ENCODE peak calls at places on chromosomes 16 and 17, in eight cellular contexts. Z is uterus; N is lung; M is right cardiac atrium; I is transverse colon; O is GM23248; Q is naive thymus-derived CD4-positive, alpha-beta T cell; K is heart right ventricle. H is an unnamed sample.

GRCh38 chr16:86931410-86931941 is 353.1 kb downstream of the FOXL1 start:
- DNase-seq in M (peak), I (no peak), Z (peak), O (peak), K (peak), N (no peak), Q (no peak), H (no peak)

GRCh38 chr17:4478318-4478830 is 20.3 kb upstream of the SPNS2 start:
- DNase-seq in M (no peak), N (no peak), O (no peak), K (no peak), Z (no peak), I (no peak), Q (no peak), H (no peak)

GRCh38 chr17:78583091-78583490 is 5.9 kb upstream of the DNAH17 start:
- DNase-seq in M (no peak), I (no peak), Z (no peak), N (no peak), O (peak), Q (no peak), K (no peak), H (no peak)

GRCh38 chr17:80925668-80926067 is 66.0 kb upstream of the CHMP6 start:
- DNase-seq in Z (no peak), M (no peak), K (no peak), N (no peak), Q (no peak), I (no peak), O (no peak), H (no peak)

GRCh38 chr16:68235105-68235881 is 634 bp downstream of the ESRP2 start:
- DNase-seq in Z (no peak), K (no peak), N (no peak), O (no peak), I (peak), M (peak), Q (no peak), H (no peak)

GRCh38 chr17:40498281-40499084 is 2.9 kb downstream of the TNS4 start:
- DNase-seq in K (no peak), Z (no peak), O (peak), M (no peak), Q (no peak), I (no peak), N (no peak), H (no peak)

GRCh38 chr17:3979276-3979583 is 15.0 kb upstream of the ATP2A3 start:
- DNase-seq in K (no peak), M (peak), O (no peak), N (no peak), I (no peak), Q (no peak), Z (no peak), H (no peak)

GRCh38 chr16:10878644-10879498 is 1.9 kb downstream of the CIITA start:
- DNase-seq in O (peak), I (peak), Z (peak), Q (no peak), N (peak), K (no peak), M (peak), H (no peak)

GRCh38 chr17:18017958-18018357 is 21.0 kb downstream of the ATPAF2 start:
- DNase-seq in Z (no peak), K (no peak), Q (no peak), O (no peak), M (no peak), N (no peak), I (no peak), H (no peak)

GRCh38 chr16:75256059-75256870 is 4.8 kb upstream of the BCAR1 start:
- DNase-seq in M (peak), Q (no peak), K (peak), O (peak), Z (peak), I (no peak), N (no peak), H (no peak)

GRCh38 chr17:28879886-28880571 is 17.5 kb downstream of the FLOT2 start:
- DNase-seq in Z (no peak), I (no peak), O (no peak), Q (no peak), K (no peak), M (no peak), N (no peak), H (no peak)

GRCh38 chr17:1711804-1712203 is 1.6 kb upstream of the TLCD2 start:
- DNase-seq in O (peak), Z (no peak), I (no peak), M (no peak), Q (no peak), N (no peak), K (no peak), H (no peak)

GRCh38 chr17:1712271-1712670 is 2.1 kb upstream of the TLCD2 start:
- DNase-seq in M (peak), N (no peak), I (no peak), Z (no peak), K (no peak), Q (no peak), O (no peak), H (no peak)

GRCh38 chr17:1709971-1710806 is at the start of gene TLCD2:
- DNase-seq in N (peak), Q (no peak), O (peak), M (peak), K (peak), I (peak), Z (peak), H (no peak)

GRCh38 chr17:1709403-1709891 is 730 bp downstream of the TLCD2 start:
- DNase-seq in N (no peak), O (peak), Z (peak), I (no peak), Q (no peak), M (no peak), K (no peak), H (no peak)

DNA sequence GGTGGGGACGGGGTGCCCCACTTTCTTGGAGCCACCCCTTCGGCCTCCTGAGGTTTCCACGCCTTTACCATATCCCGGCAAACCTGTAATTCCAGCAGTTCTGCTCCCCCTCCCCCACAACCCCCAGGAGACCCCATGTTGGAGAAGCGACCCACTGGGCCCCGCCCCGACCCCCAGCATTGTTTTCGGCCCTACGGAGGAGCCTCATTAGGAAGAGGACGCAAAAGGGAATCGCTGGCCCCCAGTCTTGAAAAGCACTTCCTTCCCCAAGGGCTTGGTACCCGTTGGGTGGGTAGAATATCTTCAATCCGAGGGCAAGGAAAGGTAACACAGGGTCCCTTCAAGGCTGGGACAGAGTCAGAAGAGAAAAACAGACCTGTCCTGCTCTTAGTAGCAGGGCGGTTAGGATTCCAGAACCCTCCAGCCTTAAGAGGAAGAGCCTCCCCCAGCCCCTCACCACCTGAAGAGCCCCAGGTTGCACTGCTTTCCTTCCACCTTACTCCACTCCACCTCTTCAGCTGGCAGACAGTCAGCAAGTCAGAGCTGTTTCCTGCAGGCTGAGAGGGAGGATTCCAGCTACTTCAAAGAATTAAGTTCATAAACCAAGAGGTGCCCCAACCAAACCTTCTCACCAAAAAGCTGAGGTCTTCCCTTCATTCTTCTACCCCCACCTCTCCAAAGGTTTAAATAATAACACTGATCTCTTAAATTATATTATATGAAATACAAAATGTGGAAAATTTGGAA is 803 bp upstream of the TLCD2 start:
- DNase-seq in Z (no peak), M (no peak), N (no peak), K (no peak), I (no peak), O (peak), Q (no peak), H (no peak)
- H3K27ac ChIP-seq in Z (peak), M (peak), N (peak), K (peak), I (peak), O (peak), Q (no peak), H (no peak)

DNA sequence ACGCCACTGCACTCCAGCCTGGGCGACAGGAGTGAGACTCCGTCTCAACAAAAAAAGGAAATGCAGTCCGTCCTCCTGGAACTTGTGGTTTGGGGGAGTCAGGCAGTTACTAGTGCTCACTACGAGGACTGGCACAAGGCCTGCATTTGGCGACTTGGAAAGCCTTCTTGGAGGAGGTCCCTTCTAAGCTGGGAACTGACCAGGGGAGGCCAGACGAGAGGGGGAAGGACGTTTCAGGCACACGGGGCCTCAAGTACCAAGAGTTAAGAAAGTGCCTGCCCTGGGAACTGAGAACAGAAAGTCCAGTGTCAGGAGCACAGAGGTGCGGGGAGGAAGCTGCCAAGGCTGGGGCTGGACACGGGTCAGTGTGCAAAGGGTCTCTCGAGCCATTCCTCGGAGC is 89.9 kb downstream of the ABR start:
- DNase-seq in Z (no peak), N (peak), Q (no peak), M (peak), O (no peak), K (no peak), I (no peak), H (peak)
- H3K27ac ChIP-seq in Z (no peak), N (peak), Q (no peak), M (no peak), O (no peak), K (peak), I (peak), H (peak)

DNA sequence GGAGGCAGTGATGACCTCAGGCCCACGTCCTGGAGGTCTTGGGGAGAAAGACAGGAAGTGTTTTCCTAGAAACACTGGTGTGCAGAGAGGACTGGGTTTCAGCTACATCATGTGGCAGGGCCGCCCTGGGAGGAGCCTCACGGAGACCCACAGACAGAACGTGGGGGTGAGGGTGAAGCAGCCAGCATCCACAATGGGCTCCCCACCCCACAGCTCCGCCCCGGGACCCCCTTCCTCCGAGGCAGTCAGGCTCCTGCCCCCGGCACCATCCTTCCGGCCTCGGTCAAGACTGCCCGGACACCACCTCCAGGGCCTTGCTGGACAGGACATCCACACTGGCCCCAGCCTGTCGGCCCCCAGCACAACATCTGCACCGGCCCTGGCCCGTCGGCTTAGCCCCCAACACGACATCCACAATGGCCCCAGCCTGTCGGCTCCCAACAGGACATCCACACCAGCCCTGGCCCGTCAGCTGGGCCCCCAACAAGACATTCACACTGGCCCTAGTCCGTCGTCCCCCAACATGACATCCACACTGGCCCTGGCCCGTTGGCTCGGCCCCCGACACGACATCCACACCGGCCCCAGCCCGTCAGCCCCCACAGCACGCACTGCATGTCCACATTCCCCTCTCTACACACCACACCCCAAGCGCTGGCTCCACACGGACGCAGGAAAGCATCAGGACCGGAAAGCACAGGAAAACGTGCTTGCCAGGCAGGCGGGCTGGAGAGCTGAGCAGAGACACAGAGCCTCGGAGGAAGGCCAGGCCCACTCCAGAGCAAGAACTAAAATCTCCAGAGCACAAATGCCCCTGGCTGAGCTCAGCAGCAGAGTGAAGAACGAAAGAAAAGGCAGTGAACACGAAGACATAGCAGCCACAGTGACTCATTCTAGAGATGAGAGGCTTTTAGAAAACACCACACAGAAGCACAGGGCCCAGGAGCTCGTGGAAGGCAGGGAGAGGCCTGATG is 50.8 kb downstream of the LMF1 start:
- DNase-seq in Q (no peak), O (peak), I (no peak), N (no peak), Z (no peak), M (peak), K (peak), H (no peak)
- H3K27ac ChIP-seq in Q (no peak), O (peak), I (peak), N (peak), Z (no peak), M (no peak), K (peak), H (peak)

GRCh38 chr17:82848022-82848592 is 8.3 kb upstream of the ZNF750 start:
- DNase-seq in I (peak), K (no peak), Z (peak), N (peak), Q (no peak), M (no peak), O (no peak), H (no peak)
- H3K27ac ChIP-seq in I (peak), K (peak), Z (peak), N (peak), Q (no peak), M (peak), O (no peak), H (no peak)

GRCh38 chr16:4677390-4677789 is 16.0 kb upstream of the NUDT16L1 start:
- DNase-seq in I (no peak), Q (no peak), N (no peak), M (peak), Z (no peak), K (peak), O (no peak), H (no peak)
- H3K27ac ChIP-seq in I (peak), Q (peak), N (no peak), M (peak), Z (no peak), K (peak), O (no peak), H (no peak)

DNA sequence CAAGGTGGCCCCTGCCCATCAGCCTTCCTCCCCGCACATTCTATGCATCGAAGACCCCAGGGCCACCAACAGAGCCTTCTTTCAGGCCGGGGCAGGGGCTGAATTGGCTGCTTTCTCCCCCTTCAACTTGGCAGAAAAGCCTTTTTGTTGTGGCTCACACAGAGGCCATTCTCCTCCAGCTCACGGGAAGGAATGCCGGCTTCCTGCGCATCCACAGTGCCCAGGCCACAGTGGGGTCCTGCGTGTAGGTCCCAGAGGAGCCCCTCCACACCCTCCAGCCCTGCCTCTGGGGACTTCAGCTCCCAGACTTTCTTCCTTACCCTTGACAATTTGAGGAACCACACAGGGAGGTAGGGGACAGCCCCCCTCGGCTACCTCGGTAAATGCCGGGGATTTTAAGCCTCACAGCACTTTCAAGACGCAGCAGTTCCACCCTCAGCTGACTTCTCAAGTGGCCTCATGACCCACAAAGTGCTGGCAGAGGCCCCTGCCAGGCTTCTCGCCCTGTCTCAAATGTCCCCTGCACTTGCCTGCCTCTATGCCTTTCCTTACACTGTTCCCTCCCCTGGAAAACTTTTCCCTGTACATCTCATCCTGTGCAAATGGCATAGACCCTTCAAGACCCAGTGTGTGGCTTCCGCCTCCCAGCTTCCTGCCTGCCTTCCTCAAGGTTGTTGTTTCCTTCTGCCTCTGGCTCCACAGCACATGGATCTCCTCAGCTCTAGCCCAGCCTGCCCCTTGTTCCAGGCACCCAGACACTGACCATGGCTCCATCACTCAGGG is 23.6 kb downstream of the MMP15 start:
- DNase-seq in O (no peak), Z (no peak), Q (no peak), I (no peak), K (no peak), N (no peak), M (no peak), H (no peak)
- H3K27ac ChIP-seq in O (no peak), Z (no peak), Q (no peak), I (no peak), K (peak), N (peak), M (no peak), H (no peak)